ENCODE peak calls at places on chromosomes 12 and 14, in five cellular contexts. One of them, this sample, is unnamed.

GRCh38 chr14:51448831-51449665 is 202.7 kb upstream of the FRMD6 start:
- DNase-seq in HCT116: no peak
- DNase-seq in heart left ventricle: peak
- DNase-seq in NB4: no peak
- DNase-seq in tibial nerve: no peak
- DNase-seq in this sample: no peak

GRCh38 chr14:75249251-75249957 is 29.2 kb upstream of the FOS start:
- DNase-seq in tibial nerve: no peak
- DNase-seq in HCT116: no peak
- DNase-seq in NB4: no peak
- DNase-seq in heart left ventricle: no peak
- DNase-seq in this sample: no peak

GRCh38 chr14:94615823-94616570 is 3.8 kb downstream of the SERPINA3 start:
- DNase-seq in HCT116: no peak
- DNase-seq in NB4: no peak
- DNase-seq in tibial nerve: no peak
- DNase-seq in heart left ventricle: no peak
- DNase-seq in this sample: no peak

GRCh38 chr14:105489607-105490317 is 1.3 kb upstream of the TEDC1 start:
- DNase-seq in tibial nerve: peak
- DNase-seq in HCT116: peak
- DNase-seq in heart left ventricle: peak
- DNase-seq in NB4: peak
- DNase-seq in this sample: peak

GRCh38 chr12:67892289-67892688 is 97.0 kb upstream of the IFNG-AS1 start:
- DNase-seq in tibial nerve: no peak
- DNase-seq in HCT116: no peak
- DNase-seq in NB4: no peak
- DNase-seq in heart left ventricle: no peak
- DNase-seq in this sample: no peak

GRCh38 chr14:90545966-90546751 is 149.3 kb downstream of the CALM1 start:
- DNase-seq in HCT116: no peak
- DNase-seq in heart left ventricle: peak
- DNase-seq in tibial nerve: no peak
- DNase-seq in NB4: no peak
- DNase-seq in this sample: no peak

GRCh38 chr14:37403656-37404055 is 191.4 kb downstream of the FOXA1 start:
- DNase-seq in heart left ventricle: no peak
- DNase-seq in HCT116: no peak
- DNase-seq in NB4: no peak
- DNase-seq in tibial nerve: no peak
- DNase-seq in this sample: no peak

GRCh38 chr12:54053625-54054441 is at the start of gene HOXC4:
- DNase-seq in NB4: no peak
- DNase-seq in heart left ventricle: no peak
- DNase-seq in HCT116: no peak
- DNase-seq in tibial nerve: no peak
- DNase-seq in this sample: no peak

GRCh38 chr14:56118611-56119181 is 485 bp downstream of the PELI2 start:
- DNase-seq in NB4: no peak
- DNase-seq in heart left ventricle: peak
- DNase-seq in tibial nerve: peak
- DNase-seq in HCT116: no peak
- DNase-seq in this sample: no peak

GRCh38 chr14:104883681-104884361 is 18.8 kb downstream of the CEP170B start:
- DNase-seq in HCT116: no peak
- DNase-seq in tibial nerve: no peak
- DNase-seq in heart left ventricle: no peak
- DNase-seq in NB4: no peak
- DNase-seq in this sample: no peak

GRCh38 chr14:100528962-100529560 is 58.2 kb downstream of the BEGAIN start:
- DNase-seq in tibial nerve: no peak
- DNase-seq in NB4: no peak
- DNase-seq in HCT116: no peak
- DNase-seq in heart left ventricle: no peak
- DNase-seq in this sample: no peak

GRCh38 chr12:100576311-100577036 is 3.0 kb downstream of the GAS2L3 start:
- DNase-seq in tibial nerve: no peak
- DNase-seq in NB4: peak
- DNase-seq in HCT116: peak
- DNase-seq in heart left ventricle: no peak
- DNase-seq in this sample: no peak

GRCh38 chr14:28584951-28585350 is 181.6 kb upstream of the FOXG1 start:
- DNase-seq in HCT116: no peak
- DNase-seq in heart left ventricle: no peak
- DNase-seq in tibial nerve: no peak
- DNase-seq in NB4: no peak
- DNase-seq in this sample: no peak

GRCh38 chr12:116969615-116970575 is 59.1 kb downstream of the FBXW8 start:
- DNase-seq in tibial nerve: no peak
- DNase-seq in NB4: no peak
- DNase-seq in heart left ventricle: peak
- DNase-seq in HCT116: no peak
- DNase-seq in this sample: no peak

GRCh38 chr14:99189201-99189801 is 82.7 kb downstream of the BCL11B start:
- DNase-seq in NB4: no peak
- DNase-seq in heart left ventricle: no peak
- DNase-seq in tibial nerve: no peak
- DNase-seq in HCT116: no peak
- DNase-seq in this sample: no peak

GRCh38 chr14:78709795-78710569 is 539.8 kb downstream of the NRXN3 start:
- DNase-seq in NB4: peak
- DNase-seq in HCT116: no peak
- DNase-seq in heart left ventricle: no peak
- DNase-seq in tibial nerve: no peak
- DNase-seq in this sample: no peak

GRCh38 chr12:104291867-104292524 is 11.5 kb upstream of the EID3 start:
- DNase-seq in HCT116: no peak
- DNase-seq in heart left ventricle: no peak
- DNase-seq in tibial nerve: no peak
- DNase-seq in NB4: no peak
- DNase-seq in this sample: no peak

GRCh38 chr12:120692524-120693033 is 5.6 kb downstream of the MLEC start:
- DNase-seq in heart left ventricle: no peak
- DNase-seq in tibial nerve: no peak
- DNase-seq in NB4: no peak
- DNase-seq in HCT116: no peak
- DNase-seq in this sample: no peak

GRCh38 chr14:92633274-92633616 is 115.2 kb downstream of the LGMN start:
- DNase-seq in NB4: no peak
- DNase-seq in heart left ventricle: no peak
- DNase-seq in HCT116: no peak
- DNase-seq in tibial nerve: no peak
- DNase-seq in this sample: no peak

GRCh38 chr12:131799828-131800593 is 28.2 kb upstream of the MMP17 start:
- DNase-seq in NB4: no peak
- DNase-seq in tibial nerve: no peak
- DNase-seq in HCT116: no peak
- DNase-seq in heart left ventricle: no peak
- DNase-seq in this sample: no peak

GRCh38 chr12:95532851-95533250 is 18.4 kb downstream of the USP44 start:
- DNase-seq in tibial nerve: no peak
- DNase-seq in NB4: no peak
- DNase-seq in HCT116: no peak
- DNase-seq in heart left ventricle: no peak
- DNase-seq in this sample: no peak

GRCh38 chr12:117280019-117280680 is 81.3 kb downstream of the NOS1 start:
- DNase-seq in heart left ventricle: no peak
- DNase-seq in NB4: no peak
- DNase-seq in HCT116: no peak
- DNase-seq in tibial nerve: no peak
- DNase-seq in this sample: no peak

GRCh38 chr12:53743277-53744129 is 8.3 kb downstream of the CISTR start:
- DNase-seq in heart left ventricle: peak
- DNase-seq in HCT116: no peak
- DNase-seq in NB4: peak
- DNase-seq in tibial nerve: no peak
- DNase-seq in this sample: no peak

GRCh38 chr12:104426926-104427546 is 29.7 kb upstream of the CHST11 start:
- DNase-seq in NB4: no peak
- DNase-seq in tibial nerve: no peak
- DNase-seq in HCT116: no peak
- DNase-seq in heart left ventricle: no peak
- DNase-seq in this sample: no peak

GRCh38 chr14:101504096-101504948 is 57.0 kb upstream of the DIO3 start:
- DNase-seq in tibial nerve: no peak
- DNase-seq in HCT116: no peak
- DNase-seq in heart left ventricle: peak
- DNase-seq in NB4: peak
- DNase-seq in this sample: no peak

GRCh38 chr14:63727231-63727735 is 582 bp downstream of the SGPP1 start:
- DNase-seq in HCT116: no peak
- DNase-seq in NB4: no peak
- DNase-seq in heart left ventricle: peak
- DNase-seq in tibial nerve: no peak
- DNase-seq in this sample: no peak

GRCh38 chr12:12839886-12840285 is 26.7 kb downstream of the DDX47 start:
- DNase-seq in NB4: no peak
- DNase-seq in heart left ventricle: no peak
- DNase-seq in HCT116: peak
- DNase-seq in tibial nerve: no peak
- DNase-seq in this sample: no peak

GRCh38 chr12:116708826-116709756 is 28.8 kb downstream of the SPRING1 start:
- DNase-seq in heart left ventricle: peak
- DNase-seq in HCT116: peak
- DNase-seq in NB4: peak
- DNase-seq in tibial nerve: peak
- DNase-seq in this sample: no peak

GRCh38 chr14:91968280-91968679 is 20.8 kb upstream of the FBLN5 start:
- DNase-seq in tibial nerve: no peak
- DNase-seq in HCT116: no peak
- DNase-seq in heart left ventricle: no peak
- DNase-seq in NB4: no peak
- DNase-seq in this sample: no peak

GRCh38 chr12:111685322-111685810 is 390 bp downstream of the BRAP start:
- DNase-seq in NB4: peak
- DNase-seq in tibial nerve: no peak
- DNase-seq in heart left ventricle: no peak
- DNase-seq in HCT116: no peak
- DNase-seq in this sample: no peak

GRCh38 chr12:106113042-106113441 is 25.7 kb downstream of the NUAK1 start:
- DNase-seq in tibial nerve: no peak
- DNase-seq in HCT116: peak
- DNase-seq in NB4: peak
- DNase-seq in heart left ventricle: no peak
- DNase-seq in this sample: no peak

GRCh38 chr14:106790189-106791036 is 1264.0 kb downstream of the TMEM121 start:
- DNase-seq in heart left ventricle: peak
- DNase-seq in HCT116: no peak
- DNase-seq in NB4: peak
- DNase-seq in tibial nerve: peak
- DNase-seq in this sample: peak

GRCh38 chr14:68401320-68401719 is 391.5 kb downstream of the ZFP36L1 start:
- DNase-seq in heart left ventricle: no peak
- DNase-seq in HCT116: peak
- DNase-seq in tibial nerve: no peak
- DNase-seq in NB4: no peak
- DNase-seq in this sample: no peak
- H3K4me3 ChIP-seq in heart left ventricle: no peak
- H3K4me3 ChIP-seq in HCT116: no peak
- H3K4me3 ChIP-seq in tibial nerve: no peak
- H3K4me3 ChIP-seq in NB4: no peak
- H3K4me3 ChIP-seq in this sample: no peak

GRCh38 chr14:25833341-25834121 is 764.3 kb downstream of the NOVA1 start:
- DNase-seq in NB4: peak
- DNase-seq in tibial nerve: no peak
- DNase-seq in heart left ventricle: no peak
- DNase-seq in HCT116: no peak
- DNase-seq in this sample: no peak
- TF ChIP-seq CTCF in NB4: peak
- TF ChIP-seq CTCF in tibial nerve: peak
- TF ChIP-seq CTCF in heart left ventricle: no peak
- TF ChIP-seq CTCF in HCT116: no peak
- TF ChIP-seq CTCF in this sample: no peak

GRCh38 chr14:89040438-89041244 is 216.2 kb downstream of the TTC8 start:
- DNase-seq in tibial nerve: peak
- DNase-seq in NB4: peak
- DNase-seq in HCT116: peak
- DNase-seq in heart left ventricle: peak
- DNase-seq in this sample: peak
- TF ChIP-seq POLR2A in tibial nerve: peak
- TF ChIP-seq POLR2A in NB4: no peak
- TF ChIP-seq POLR2A in HCT116: no peak
- TF ChIP-seq POLR2A in heart left ventricle: no peak
- TF ChIP-seq POLR2A in this sample: no peak

DNA sequence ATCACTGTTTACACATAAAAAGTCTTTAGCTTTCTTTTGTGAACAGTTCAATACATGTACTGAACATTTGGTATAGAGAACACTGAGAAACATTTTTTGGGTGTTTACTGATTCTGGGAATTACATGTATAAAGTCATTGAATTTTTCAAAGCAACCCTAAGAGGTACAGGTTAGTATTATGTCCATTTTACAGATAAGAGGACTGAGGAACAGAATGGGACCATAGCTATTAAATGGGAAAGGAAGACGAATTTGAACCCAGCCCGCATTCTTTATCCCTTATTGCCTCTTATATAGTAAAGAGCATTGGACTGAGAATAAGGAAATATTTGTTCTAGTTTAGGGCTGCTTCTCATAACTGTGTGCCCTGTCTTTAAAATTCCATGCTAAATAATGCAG is 889 bp upstream of the KANSL2 start:
- DNase-seq in NB4: no peak
- DNase-seq in heart left ventricle: no peak
- DNase-seq in HCT116: no peak
- DNase-seq in tibial nerve: no peak
- DNase-seq in this sample: no peak
- H3K4me3 ChIP-seq in NB4: peak
- H3K4me3 ChIP-seq in heart left ventricle: peak
- H3K4me3 ChIP-seq in HCT116: peak
- H3K4me3 ChIP-seq in tibial nerve: peak
- H3K4me3 ChIP-seq in this sample: no peak

GRCh38 chr12:79555006-79555925 is 135.5 kb downstream of the PAWR start:
- DNase-seq in tibial nerve: no peak
- DNase-seq in heart left ventricle: no peak
- DNase-seq in HCT116: peak
- DNase-seq in NB4: peak
- DNase-seq in this sample: no peak
- TF ChIP-seq CTCF in tibial nerve: peak
- TF ChIP-seq CTCF in heart left ventricle: peak
- TF ChIP-seq CTCF in HCT116: peak
- TF ChIP-seq CTCF in NB4: peak
- TF ChIP-seq CTCF in this sample: no peak

This sample was measured in lower leg skin.